ENCODE peak calls at places on chromosomes 16 and 17, in six cellular contexts. S, R, Z, W, H and G are unnamed samples.
A peak's percentile ranks its signal among the peaks of the same experiment; 100 is the strongest.

GRCh38 chr17:76911299-76912007 is 43.2 kb downstream of the MGAT5B start:
- DNase-seq in S (no peak), R (no peak), Z (no peak), W (no peak), H (no peak), G (no peak)

GRCh38 chr16:64627781-64628180 is 494.1 kb downstream of the CDH11 start:
- DNase-seq in S (no peak), R (no peak), Z (no peak), W (no peak), H (no peak), G (no peak)

GRCh38 chr17:5184284-5184683 is 7.4 kb downstream of the ZNF594 start:
- DNase-seq in S (no peak), R (no peak), Z (no peak), W (no peak), H (no peak), G (no peak)

GRCh38 chr17:11485802-11486421 is 112.4 kb upstream of the DNAH9 start:
- DNase-seq in S (no peak), R (no peak), Z (no peak), W (no peak), H (no peak), G (no peak)

GRCh38 chr17:80919331-80920284 is 72.0 kb upstream of the CHMP6 start:
- DNase-seq in S (no peak), R (no peak), Z (no peak), W (no peak), H (no peak), G (no peak)

GRCh38 chr16:5820472-5820871 is 722.9 kb upstream of the EEF2KMT start:
- DNase-seq in S (no peak), R (no peak), Z (no peak), W (no peak), H (no peak), G (no peak)

GRCh38 chr17:62134397-62134796 is 69.3 kb upstream of the MED13 start:
- DNase-seq in S (no peak), R (no peak), Z (no peak), W (peak; percentile 8), H (no peak), G (no peak)

GRCh38 chr16:56245197-56245596 is 53.9 kb downstream of the GNAO1 start:
- DNase-seq in S (no peak), R (no peak), Z (no peak), W (peak; percentile 30), H (no peak), G (no peak)

GRCh38 chr17:51650202-51650601 is 389.9 kb downstream of the UTP18 start:
- DNase-seq in S (no peak), R (no peak), Z (no peak), W (no peak), H (no peak), G (no peak)

GRCh38 chr17:67995568-67996191 is 589 bp downstream of the C17orf58 start:
- DNase-seq in S (peak; percentile 41), R (no peak), Z (no peak), W (no peak), H (no peak), G (no peak)

GRCh38 chr17:67443931-67444597 is 67.0 kb downstream of the PITPNC1 start:
- DNase-seq in S (no peak), R (no peak), Z (peak; percentile 70), W (peak; percentile 48), H (no peak), G (no peak)

GRCh38 chr16:67100569-67101300 is 9.0 kb upstream of the PHAF1 start:
- DNase-seq in S (peak; percentile 37), R (no peak), Z (no peak), W (no peak), H (no peak), G (no peak)

GRCh38 chr17:58679263-58680037 is 12.4 kb downstream of the TEX14 start:
- DNase-seq in S (peak; percentile 22), R (no peak), Z (no peak), W (no peak), H (no peak), G (no peak)

GRCh38 chr17:47275245-47275984 is 21.8 kb downstream of the ITGB3 start:
- DNase-seq in S (no peak), R (no peak), Z (peak; percentile 91), W (no peak), H (no peak), G (peak; percentile 70)

GRCh38 chr17:19305261-19305660 is 57.3 kb downstream of the B9D1 start:
- DNase-seq in S (no peak), R (no peak), Z (no peak), W (no peak), H (no peak), G (no peak)

GRCh38 chr17:3744032-3744431 is 20.3 kb downstream of the HASPIN start:
- DNase-seq in S (no peak), R (no peak), Z (no peak), W (no peak), H (no peak), G (no peak)

GRCh38 chr16:68446941-68447675 is 1.2 kb downstream of the SMPD3 start:
- DNase-seq in S (no peak), R (no peak), Z (no peak), W (no peak), H (no peak), G (no peak)

GRCh38 chr17:51351090-51351489 is 90.7 kb downstream of the UTP18 start:
- DNase-seq in S (no peak), R (no peak), Z (no peak), W (no peak), H (no peak), G (no peak)

GRCh38 chr17:40317345-40317873 is 8.4 kb downstream of the RARA start:
- DNase-seq in S (peak; percentile 76), R (no peak), Z (no peak), W (no peak), H (no peak), G (peak; percentile 59)

GRCh38 chr16:50863673-50864144 is 121.8 kb downstream of the CYLD start:
- DNase-seq in S (no peak), R (no peak), Z (no peak), W (no peak), H (no peak), G (no peak)

GRCh38 chr17:34182036-34182803 is 72.9 kb upstream of the CCL2 start:
- DNase-seq in S (no peak), R (no peak), Z (no peak), W (no peak), H (no peak), G (no peak)

GRCh38 chr17:65173284-65173793 is 36.2 kb downstream of the RGS9 start:
- DNase-seq in S (no peak), R (peak; percentile 20), Z (no peak), W (no peak), H (peak; percentile 15), G (peak; percentile 38)

GRCh38 chr17:12727076-12727750 is 61.5 kb downstream of the MYOCD start:
- DNase-seq in S (no peak), R (no peak), Z (peak; percentile 17), W (no peak), H (no peak), G (no peak)